ENCODE peak calls at places on chromosomes 6 and 20, in ten cellular contexts. E is suprapubic skin, N is sigmoid colon, A is HepG2, Y is A549, B is H1, D is transverse colon, L is ovary, G is stomach, Q is esophagus muscularis mucosa. C is an unnamed sample.
A peak's percentile ranks its signal among the peaks of the same experiment; 100 is the strongest.

GRCh38 chr6:154411076-154411475 is 54.5 kb upstream of the IPCEF1 start:
- DNase-seq in E (no peak), N (no peak), A (no peak), Y (no peak), B (no peak), D (no peak), L (no peak), G (no peak), Q (no peak), C (no peak)

GRCh38 chr6:21971540-21971939 is 325.3 kb downstream of the PRL start:
- DNase-seq in E (no peak), N (no peak), A (no peak), Y (no peak), B (no peak), D (no peak), L (no peak), G (no peak), Q (no peak), C (no peak)

GRCh38 chr6:37175332-37176267 is 5.6 kb downstream of the PIM1 start:
- DNase-seq in E (no peak), N (no peak), A (no peak), Y (no peak), B (no peak), D (peak; percentile 26), L (no peak), G (no peak), Q (no peak), C (no peak)

GRCh38 chr6:52016918-52017748 is 70.3 kb downstream of the PKHD1 start:
- DNase-seq in E (no peak), N (no peak), A (no peak), Y (no peak), B (peak; percentile 52), D (no peak), L (no peak), G (no peak), Q (no peak), C (no peak)

GRCh38 chr6:115667478-115667996 is 393.2 kb downstream of the FRK start:
- DNase-seq in E (no peak), N (no peak), A (no peak), Y (no peak), B (no peak), D (no peak), L (no peak), G (no peak), Q (no peak), C (no peak)

GRCh38 chr20:44355503-44356352 is at the start of gene HNF4A:
- DNase-seq in E (no peak), N (no peak), A (peak; percentile 92), Y (peak; percentile 49), B (no peak), D (peak; percentile 84), L (no peak), G (peak; percentile 85), Q (no peak), C (no peak)

GRCh38 chr6:37614059-37614940 is 83.4 kb downstream of the MDGA1 start:
- DNase-seq in E (no peak), N (peak; percentile 4), A (no peak), Y (no peak), B (no peak), D (no peak), L (no peak), G (no peak), Q (no peak), C (no peak)

GRCh38 chr6:21595265-21595950 is 1.9 kb downstream of the SOX4 start:
- DNase-seq in E (peak; percentile 63), N (peak; percentile 71), A (no peak), Y (no peak), B (no peak), D (peak; percentile 45), L (peak; percentile 67), G (peak; percentile 56), Q (no peak), C (peak; percentile 29)

GRCh38 chr6:170098428-170099170 is 192.3 kb downstream of the DLL1 start:
- DNase-seq in E (peak; percentile 42), N (peak; percentile 50), A (no peak), Y (no peak), B (peak; percentile 38), D (peak; percentile 5), L (no peak), G (peak; percentile 22), Q (no peak), C (no peak)

GRCh38 chr20:22921595-22922421 is 113.3 kb upstream of the SSTR4 start:
- DNase-seq in E (no peak), N (no peak), A (no peak), Y (peak; percentile 40), B (no peak), D (no peak), L (no peak), G (no peak), Q (no peak), C (no peak)

GRCh38 chr6:10412948-10413849 is 1.7 kb downstream of the TFAP2A start:
- DNase-seq in E (no peak), N (no peak), A (no peak), Y (no peak), B (peak; percentile 81), D (peak; percentile 36), L (no peak), G (peak; percentile 73), Q (no peak), C (no peak)

GRCh38 chr6:53326372-53327016 is 22.3 kb downstream of the ELOVL5 start:
- DNase-seq in E (no peak), N (peak; percentile 90), A (no peak), Y (peak; percentile 52), B (no peak), D (peak; percentile 33), L (peak; percentile 61), G (no peak), Q (no peak), C (no peak)
- TF ChIP-seq EP300 in E (no peak), N (peak; percentile 63), A (no peak), Y (no peak), B (no peak), D (no peak), L (no peak), G (no peak), Q (no peak), C (no peak)

GRCh38 chr6:5083813-5084191 is 1.3 kb upstream of the PPP1R3G start:
- DNase-seq in E (no peak), N (no peak), A (no peak), Y (no peak), B (no peak), D (no peak), L (no peak), G (no peak), Q (no peak), C (no peak)

GRCh38 chr6:5086294-5086890 is 1.3 kb downstream of the PPP1R3G start:
- DNase-seq in E (no peak), N (no peak), A (no peak), Y (no peak), B (peak; percentile 70), D (no peak), L (no peak), G (no peak), Q (no peak), C (no peak)

GRCh38 chr6:5084192-5084786 is 852 bp upstream of the PPP1R3G start:
- DNase-seq in E (peak; percentile 73), N (peak; percentile 75), A (no peak), Y (no peak), B (no peak), D (peak; percentile 28), L (peak; percentile 69), G (no peak), Q (no peak), C (no peak)

GRCh38 chr6:5085638-5086293 is 625 bp downstream of the PPP1R3G start:
- DNase-seq in E (no peak), N (no peak), A (no peak), Y (no peak), B (peak; percentile 74), D (peak; percentile 29), L (peak; percentile 41), G (no peak), Q (no peak), C (no peak)

GRCh38 chr6:5084787-5085637 is at the start of gene PPP1R3G:
- DNase-seq in E (peak; percentile 77), N (peak; percentile 86), A (no peak), Y (no peak), B (peak; percentile 75), D (peak; percentile 45), L (peak; percentile 75), G (no peak), Q (no peak), C (peak; percentile 21)
- TF ChIP-seq POLR2A in E (no peak), N (no peak), A (no peak), Y (no peak), B (no peak), D (no peak), L (no peak), G (no peak), Q (no peak), C (no peak)

DNA sequence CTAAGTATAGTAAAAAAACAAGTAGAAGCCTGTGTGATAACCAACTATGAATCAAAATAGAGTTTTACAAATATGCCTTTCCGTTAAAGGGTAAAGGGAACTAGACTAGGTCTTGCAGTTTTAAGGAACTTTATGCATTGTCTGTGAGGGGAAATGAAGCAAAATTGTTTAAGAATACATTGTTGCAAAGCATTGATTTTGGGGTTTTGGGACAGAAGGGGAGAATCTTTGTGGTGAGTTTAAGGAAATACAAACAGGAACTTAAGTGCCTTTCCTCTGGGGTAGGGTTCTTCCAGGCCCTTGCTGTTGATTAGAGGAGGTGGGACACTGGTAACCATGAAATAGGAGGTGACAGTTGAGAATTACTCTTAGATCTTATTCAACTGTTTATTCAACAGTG is 4.6 kb downstream of the MAPK14 start:
- DNase-seq in E (no peak), N (no peak), A (no peak), Y (no peak), B (no peak), D (no peak), L (no peak), G (no peak), Q (no peak), C (no peak)
- TF ChIP-seq EP300 in E (no peak), N (no peak), A (no peak), Y (no peak), B (no peak), D (no peak), L (no peak), G (no peak), Q (no peak), C (no peak)

GRCh38 chr6:101391772-101392560 is 1.5 kb upstream of the GRIK2 start:
- DNase-seq in E (no peak), N (no peak), A (no peak), Y (no peak), B (peak; percentile 54), D (no peak), L (no peak), G (no peak), Q (peak; percentile 89), C (no peak)

GRCh38 chr6:101396552-101397173 is 3.2 kb downstream of the GRIK2 start:
- DNase-seq in E (no peak), N (no peak), A (peak; percentile 36), Y (no peak), B (peak; percentile 81), D (peak; percentile 60), L (peak; percentile 49), G (peak; percentile 59), Q (no peak), C (peak; percentile 48)

GRCh38 chr6:101392561-101393230 is 812 bp upstream of the GRIK2 start:
- DNase-seq in E (no peak), N (no peak), A (no peak), Y (no peak), B (peak; percentile 65), D (no peak), L (no peak), G (no peak), Q (no peak), C (no peak)

GRCh38 chr6:101395345-101395744 is 1.8 kb downstream of the GRIK2 start:
- DNase-seq in E (no peak), N (no peak), A (no peak), Y (no peak), B (no peak), D (no peak), L (no peak), G (no peak), Q (no peak), C (no peak)

GRCh38 chr6:101393291-101394251 is at the start of gene GRIK2:
- DNase-seq in E (no peak), N (no peak), A (no peak), Y (peak; percentile 17), B (peak; percentile 79), D (peak; percentile 25), L (no peak), G (no peak), Q (no peak), C (no peak)
- TF ChIP-seq POLR2A in E (no peak), N (no peak), A (no peak), Y (no peak), B (no peak), D (no peak), L (no peak), G (no peak), Q (no peak), C (no peak)

C was measured in tibial nerve.